ENCODE peak calls at places on chromosomes 3 and 15, in seven cellular contexts. Y is NCI-H226, U is AG08396, P is MCF 10A, J is fibroblast of the aortic adventitia, D is GM13977, I is GM04504. S is an unnamed sample.

GRCh38 chr15:68697711-68698690 is 119.2 kb downstream of the CORO2B start:
- DNase-seq in Y (no peak), U (no peak), P (no peak), J (no peak), D (no peak), I (no peak), S (no peak)

GRCh38 chr3:37862712-37863551 is 1.3 kb downstream of the CTDSPL start:
- DNase-seq in Y (peak), U (peak), P (peak), J (peak), D (no peak), I (no peak), S (no peak)

GRCh38 chr15:74176262-74177208 is 3.0 kb downstream of the ISLR start:
- DNase-seq in Y (no peak), U (no peak), P (no peak), J (no peak), D (no peak), I (no peak), S (no peak)

GRCh38 chr15:29656636-29657475 is 165.4 kb downstream of the TJP1 start:
- DNase-seq in Y (no peak), U (no peak), P (no peak), J (no peak), D (no peak), I (no peak), S (no peak)

GRCh38 chr3:118842147-118842863 is 192.3 kb downstream of the IGSF11 start:
- DNase-seq in Y (no peak), U (no peak), P (peak), J (no peak), D (no peak), I (no peak), S (no peak)

GRCh38 chr3:38600551-38600950 is 48.9 kb downstream of the SCN5A start:
- DNase-seq in Y (no peak), U (no peak), P (no peak), J (no peak), D (no peak), I (no peak), S (peak)

GRCh38 chr3:27939940-27940339 is 217.8 kb upstream of the EOMES start:
- DNase-seq in Y (no peak), U (peak), P (peak), J (peak), D (no peak), I (peak), S (no peak)

GRCh38 chr3:18501679-18502343 is 76.7 kb upstream of the SATB1 start:
- DNase-seq in Y (no peak), U (no peak), P (peak), J (no peak), D (no peak), I (no peak), S (no peak)

GRCh38 chr3:43537206-43537605 is 84.6 kb downstream of the ANO10 start:
- DNase-seq in Y (no peak), U (no peak), P (no peak), J (no peak), D (no peak), I (no peak), S (no peak)

GRCh38 chr3:51937014-51937413 is 4.7 kb downstream of the RRP9 start:
- DNase-seq in Y (no peak), U (no peak), P (no peak), J (no peak), D (no peak), I (no peak), S (no peak)

GRCh38 chr15:50098576-50098975 is 20.5 kb downstream of the ATP8B4 start:
- DNase-seq in Y (no peak), U (no peak), P (no peak), J (no peak), D (no peak), I (no peak), S (no peak)

GRCh38 chr15:71752604-71753289 is 57.6 kb upstream of the NR2E3 start:
- DNase-seq in Y (peak), U (peak), P (peak), J (peak), D (peak), I (peak), S (no peak)

GRCh38 chr15:84629033-84629432 is 25.1 kb downstream of the WDR73 start:
- DNase-seq in Y (no peak), U (no peak), P (no peak), J (no peak), D (no peak), I (no peak), S (no peak)

GRCh38 chr3:45574067-45574494 is 20.5 kb upstream of the LIMD1 start:
- DNase-seq in Y (no peak), U (no peak), P (no peak), J (no peak), D (no peak), I (no peak), S (no peak)

GRCh38 chr3:152197451-152197850 is 71.3 kb upstream of the MBNL1 start:
- DNase-seq in Y (no peak), U (peak), P (no peak), J (peak), D (no peak), I (no peak), S (no peak)

GRCh38 chr3:193305356-193305755 is 64.3 kb downstream of the PLAAT1 start:
- DNase-seq in Y (no peak), U (no peak), P (no peak), J (no peak), D (no peak), I (no peak), S (no peak)

GRCh38 chr15:97806731-97807130 is 153.8 kb upstream of the ARRDC4 start:
- DNase-seq in Y (no peak), U (no peak), P (no peak), J (no peak), D (no peak), I (no peak), S (no peak)

GRCh38 chr3:170357176-170357919 is at the start of gene SKIL:
- DNase-seq in Y (peak), U (peak), P (peak), J (peak), D (peak), I (peak), S (peak)

GRCh38 chr3:60931452-60931851 is 319.8 kb downstream of the FHIT start:
- DNase-seq in Y (no peak), U (no peak), P (no peak), J (no peak), D (no peak), I (no peak), S (no peak)

GRCh38 chr3:69051796-69052566 is at the start of gene TMF1:
- DNase-seq in Y (peak), U (peak), P (peak), J (peak), D (peak), I (peak), S (peak)

GRCh38 chr3:66985336-66985920 is 12.7 kb upstream of the KBTBD8 start:
- DNase-seq in Y (no peak), U (no peak), P (no peak), J (no peak), D (no peak), I (no peak), S (no peak)

GRCh38 chr3:149390772-149391212 is 13.3 kb upstream of the TM4SF1 start:
- DNase-seq in Y (no peak), U (no peak), P (peak), J (no peak), D (no peak), I (no peak), S (no peak)

GRCh38 chr3:52317178-52317577 is 1.1 kb downstream of the DNAH1 start:
- DNase-seq in Y (no peak), U (no peak), P (no peak), J (no peak), D (no peak), I (no peak), S (no peak)

GRCh38 chr15:76330281-76330680 is 6.3 kb upstream of the ISL2 start:
- DNase-seq in Y (peak), U (peak), P (peak), J (peak), D (no peak), I (no peak), S (no peak)

GRCh38 chr3:72487078-72487765 is 361.0 kb downstream of the SHQ1 start:
- DNase-seq in Y (peak), U (peak), P (peak), J (peak), D (peak), I (peak), S (no peak)

GRCh38 chr3:176814252-176814651 is 383.0 kb downstream of the TBL1XR1 start:
- DNase-seq in Y (peak), U (peak), P (peak), J (peak), D (peak), I (peak), S (no peak)

GRCh38 chr15:34588046-34588674 is 4.7 kb upstream of the GOLGA8B start:
- DNase-seq in Y (no peak), U (peak), P (peak), J (peak), D (peak), I (peak), S (no peak)

GRCh38 chr3:53259427-53260259 is 3.8 kb upstream of the TKT start:
- DNase-seq in Y (no peak), U (no peak), P (no peak), J (peak), D (no peak), I (no peak), S (no peak)

GRCh38 chr3:112007641-112008040 is 8.9 kb downstream of the TAGLN3 start:
- DNase-seq in Y (peak), U (no peak), P (no peak), J (peak), D (no peak), I (peak), S (no peak)

GRCh38 chr3:36124118-36124796 is 256.0 kb upstream of the STAC start:
- DNase-seq in Y (peak), U (peak), P (peak), J (peak), D (no peak), I (peak), S (no peak)

GRCh38 chr3:166362698-166363097 is 525.5 kb upstream of the BCHE start:
- DNase-seq in Y (no peak), U (no peak), P (peak), J (no peak), D (no peak), I (no peak), S (no peak)

GRCh38 chr3:62035664-62036063 is 337.7 kb downstream of the FEZF2 start:
- DNase-seq in Y (no peak), U (no peak), P (no peak), J (no peak), D (no peak), I (no peak), S (no peak)

GRCh38 chr3:11818033-11818432 is 28.7 kb downstream of the TAMM41 start:
- DNase-seq in Y (no peak), U (no peak), P (peak), J (no peak), D (no peak), I (no peak), S (no peak)

GRCh38 chr3:9808345-9809037 is 1.6 kb upstream of the TTLL3 start:
- DNase-seq in Y (peak), U (peak), P (peak), J (peak), D (peak), I (no peak), S (peak)

GRCh38 chr3:149967067-149967685 is 3.5 kb downstream of the PFN2 start:
- DNase-seq in Y (peak), U (peak), P (peak), J (peak), D (no peak), I (no peak), S (no peak)

GRCh38 chr3:29683306-29683993 is 402.6 kb downstream of the RBMS3 start:
- DNase-seq in Y (peak), U (peak), P (peak), J (peak), D (peak), I (no peak), S (no peak)

GRCh38 chr15:86044981-86045380 is 34.7 kb upstream of the AGBL1 start:
- DNase-seq in Y (no peak), U (no peak), P (no peak), J (no peak), D (no peak), I (no peak), S (no peak)

GRCh38 chr15:31435891-31436628 is 109.4 kb downstream of the KLF13 start:
- DNase-seq in Y (no peak), U (no peak), P (peak), J (no peak), D (no peak), I (no peak), S (no peak)

GRCh38 chr3:52374173-52374572 is 58.1 kb downstream of the DNAH1 start:
- DNase-seq in Y (no peak), U (no peak), P (peak), J (no peak), D (no peak), I (no peak), S (no peak)

S was measured in naive thymus-derived CD8-positive, alpha-beta T cell.